ENCODE peak calls at places on chromosomes 12 and 14, in five cellular contexts. W, Y, T, J and V are unnamed samples.

GRCh38 chr14:36498938-36499337 is 21.1 kb downstream of the NKX2-1 start:
- DNase-seq in W (no peak), Y (no peak), T (no peak), J (no peak), V (no peak)

GRCh38 chr14:53896773-53897172 is 59.9 kb downstream of the BMP4 start:
- DNase-seq in W (no peak), Y (no peak), T (no peak), J (no peak), V (no peak)

GRCh38 chr12:101924647-101925046 is 47.3 kb downstream of the DRAM1 start:
- DNase-seq in W (no peak), Y (peak; percentile 22), T (no peak), J (no peak), V (no peak)

GRCh38 chr12:104990950-104991349 is 4.8 kb downstream of the NOPCHAP1 start:
- DNase-seq in W (no peak), Y (no peak), T (no peak), J (no peak), V (no peak)

GRCh38 chr12:110247340-110248095 is 33.5 kb upstream of the ATP2A2 start:
- DNase-seq in W (no peak), Y (peak; percentile 99), T (no peak), J (no peak), V (no peak)

GRCh38 chr14:67547224-67547780 is 14.2 kb downstream of the PLEKHH1 start:
- DNase-seq in W (no peak), Y (no peak), T (no peak), J (no peak), V (no peak)

GRCh38 chr12:59036341-59036740 is 116.0 kb upstream of the LRIG3 start:
- DNase-seq in W (no peak), Y (no peak), T (no peak), J (no peak), V (no peak)

GRCh38 chr14:52117433-52117832 is 48.6 kb upstream of the NID2 start:
- DNase-seq in W (no peak), Y (no peak), T (no peak), J (no peak), V (no peak)

GRCh38 chr14:32531942-32532341 is 202.8 kb downstream of the AKAP6 start:
- DNase-seq in W (no peak), Y (no peak), T (no peak), J (no peak), V (no peak)

GRCh38 chr14:36227802-36228201 is 51.3 kb upstream of the PTCSC3 start:
- DNase-seq in W (no peak), Y (no peak), T (no peak), J (no peak), V (no peak)

GRCh38 chr12:38911611-38912010 is 6.2 kb upstream of the CPNE8 start:
- DNase-seq in W (no peak), Y (no peak), T (no peak), J (no peak), V (no peak)

GRCh38 chr14:22179190-22179589 is 409.8 kb downstream of the DAD1 start:
- DNase-seq in W (no peak), Y (no peak), T (no peak), J (no peak), V (no peak)

GRCh38 chr12:227923-228845 is 14.2 kb upstream of the SLC6A12 start:
- DNase-seq in W (no peak), Y (no peak), T (no peak), J (no peak), V (no peak)

GRCh38 chr12:104727866-104728449 is 230.1 kb downstream of the SLC41A2 start:
- DNase-seq in W (no peak), Y (no peak), T (no peak), J (no peak), V (no peak)

GRCh38 chr12:81759215-81759991 is at the start of gene PPFIA2:
- DNase-seq in W (no peak), Y (peak; percentile 6), T (peak; percentile 11), J (peak; percentile 37), V (peak; percentile 16)

GRCh38 chr14:55329999-55330710 is 58.9 kb downstream of the FBXO34 start:
- DNase-seq in W (no peak), Y (no peak), T (peak; percentile 60), J (no peak), V (no peak)

GRCh38 chr12:53051058-53051880 is 1.4 kb downstream of the TNS2 start:
- DNase-seq in W (no peak), Y (peak; percentile 43), T (no peak), J (peak; percentile 86), V (no peak)

GRCh38 chr14:101101456-101102056 is 198.0 kb upstream of the RTL1 start:
- DNase-seq in W (no peak), Y (peak; percentile 60), T (no peak), J (no peak), V (no peak)

GRCh38 chr12:108394196-108394595 is 55.1 kb upstream of the CMKLR1 start:
- DNase-seq in W (no peak), Y (no peak), T (no peak), J (no peak), V (no peak)